ENCODE peak calls at places on chromosomes 1 and 21, in five cellular contexts. Z, Q, D, K and U are unnamed samples.

GRCh38 chr21:31543191-31543590 is 116.3 kb upstream of the SOD1 start:
- DNase-seq in Z (peak), Q (no peak), D (no peak), K (no peak), U (no peak)

GRCh38 chr21:32494946-32495703 is 82.6 kb downstream of the EVA1C start:
- DNase-seq in Z (peak), Q (no peak), D (no peak), K (peak), U (peak)

GRCh38 chr1:231861541-231862481 is 235.2 kb downstream of the DISC1 start:
- DNase-seq in Z (peak), Q (no peak), D (no peak), K (no peak), U (no peak)

GRCh38 chr1:183472488-183473285 is at the start of gene SMG7:
- DNase-seq in Z (peak), Q (peak), D (peak), K (peak), U (peak)

GRCh38 chr1:182299728-182300581 is 91.6 kb downstream of the GLUL start:
- DNase-seq in Z (no peak), Q (no peak), D (peak), K (peak), U (peak)

GRCh38 chr1:113233441-113233840 is 156.9 kb upstream of the MAGI3 start:
- DNase-seq in Z (no peak), Q (no peak), D (no peak), K (no peak), U (no peak)

GRCh38 chr21:34100789-34101188 is 27.4 kb downstream of the MRPS6 start:
- DNase-seq in Z (no peak), Q (no peak), D (no peak), K (no peak), U (no peak)

GRCh38 chr1:51568231-51568935 is 48.5 kb upstream of the OSBPL9 start:
- DNase-seq in Z (no peak), Q (no peak), D (no peak), K (no peak), U (no peak)

GRCh38 chr1:207963429-207964194 is 52.7 kb upstream of the CD34 start:
- DNase-seq in Z (peak), Q (peak), D (peak), K (peak), U (peak)

GRCh38 chr1:5508669-5509330 is 483.4 kb downstream of the NPHP4 start:
- DNase-seq in Z (no peak), Q (no peak), D (no peak), K (no peak), U (no peak)

GRCh38 chr1:9990944-9991343 is 6.1 kb upstream of the RBP7 start:
- DNase-seq in Z (no peak), Q (no peak), D (peak), K (no peak), U (no peak)

GRCh38 chr21:42614811-42615342 is 38.5 kb upstream of the PDE9A start:
- DNase-seq in Z (peak), Q (peak), D (no peak), K (peak), U (peak)

GRCh38 chr1:26090893-26091292 is 20.7 kb upstream of the PDIK1L start:
- DNase-seq in Z (no peak), Q (no peak), D (no peak), K (no peak), U (no peak)

GRCh38 chr1:11940260-11940921 is 5.9 kb downstream of the PLOD1 start:
- DNase-seq in Z (no peak), Q (no peak), D (peak), K (no peak), U (no peak)

GRCh38 chr1:39508857-39509305 is 17.4 kb downstream of the BMP8A start:
- DNase-seq in Z (no peak), Q (no peak), D (no peak), K (no peak), U (peak)

GRCh38 chr1:196143602-196144342 is 464.5 kb downstream of the KCNT2 start:
- DNase-seq in Z (no peak), Q (peak), D (no peak), K (peak), U (no peak)

GRCh38 chr1:88371396-88371795 is 312.7 kb upstream of the PKN2 start:
- DNase-seq in Z (no peak), Q (no peak), D (no peak), K (no peak), U (no peak)

GRCh38 chr1:94063379-94063778 is 57.6 kb downstream of the ABCA4 start:
- DNase-seq in Z (no peak), Q (no peak), D (peak), K (peak), U (no peak)

GRCh38 chr1:175742790-175743459 is 470 bp downstream of the TNR start:
- DNase-seq in Z (no peak), Q (peak), D (no peak), K (peak), U (no peak)

GRCh38 chr21:41847066-41847804 is 31.9 kb downstream of the PRDM15 start:
- DNase-seq in Z (no peak), Q (no peak), D (no peak), K (peak), U (no peak)

GRCh38 chr1:225318706-225319575 is 108.9 kb downstream of the LBR start:
- DNase-seq in Z (peak), Q (peak), D (no peak), K (peak), U (peak)

GRCh38 chr1:92817986-92818764 is 13.7 kb upstream of the RPL5 start:
- DNase-seq in Z (no peak), Q (peak), D (no peak), K (peak), U (peak)

GRCh38 chr1:87135313-87135712 is 193.4 kb upstream of the LMO4 start:
- DNase-seq in Z (no peak), Q (no peak), D (no peak), K (no peak), U (no peak)

GRCh38 chr1:208086116-208086515 is 158.1 kb downstream of the PLXNA2 start:
- DNase-seq in Z (no peak), Q (no peak), D (no peak), K (no peak), U (no peak)

GRCh38 chr1:114310771-114311251 is 157.1 kb upstream of the SYT6 start:
- DNase-seq in Z (no peak), Q (no peak), D (no peak), K (no peak), U (no peak)

GRCh38 chr1:94244816-94245215 is 7.4 kb upstream of the ARHGAP29 start:
- DNase-seq in Z (no peak), Q (no peak), D (no peak), K (no peak), U (no peak)

GRCh38 chr1:201463071-201463552 is 5.9 kb downstream of the PHLDA3 start:
- DNase-seq in Z (no peak), Q (no peak), D (no peak), K (peak), U (no peak)

GRCh38 chr1:173986951-173987350 is 35.2 kb downstream of the RC3H1 start:
- DNase-seq in Z (no peak), Q (no peak), D (no peak), K (no peak), U (no peak)

GRCh38 chr1:28313710-28314510 is 14.9 kb upstream of the MED18 start:
- DNase-seq in Z (no peak), Q (no peak), D (no peak), K (no peak), U (no peak)

GRCh38 chr1:180234369-180235076 is 4.5 kb downstream of the LHX4 start:
- DNase-seq in Z (no peak), Q (no peak), D (no peak), K (peak), U (no peak)

GRCh38 chr1:201503397-201504176 is 3.3 kb downstream of the CSRP1 start:
- DNase-seq in Z (peak), Q (no peak), D (no peak), K (peak), U (no peak)

GRCh38 chr1:24304763-24305162 is 14.4 kb upstream of the GRHL3 start:
- DNase-seq in Z (no peak), Q (no peak), D (no peak), K (no peak), U (no peak)

GRCh38 chr1:39622427-39622826 is 17.0 kb downstream of the HEYL start:
- DNase-seq in Z (no peak), Q (no peak), D (no peak), K (no peak), U (no peak)

DNA sequence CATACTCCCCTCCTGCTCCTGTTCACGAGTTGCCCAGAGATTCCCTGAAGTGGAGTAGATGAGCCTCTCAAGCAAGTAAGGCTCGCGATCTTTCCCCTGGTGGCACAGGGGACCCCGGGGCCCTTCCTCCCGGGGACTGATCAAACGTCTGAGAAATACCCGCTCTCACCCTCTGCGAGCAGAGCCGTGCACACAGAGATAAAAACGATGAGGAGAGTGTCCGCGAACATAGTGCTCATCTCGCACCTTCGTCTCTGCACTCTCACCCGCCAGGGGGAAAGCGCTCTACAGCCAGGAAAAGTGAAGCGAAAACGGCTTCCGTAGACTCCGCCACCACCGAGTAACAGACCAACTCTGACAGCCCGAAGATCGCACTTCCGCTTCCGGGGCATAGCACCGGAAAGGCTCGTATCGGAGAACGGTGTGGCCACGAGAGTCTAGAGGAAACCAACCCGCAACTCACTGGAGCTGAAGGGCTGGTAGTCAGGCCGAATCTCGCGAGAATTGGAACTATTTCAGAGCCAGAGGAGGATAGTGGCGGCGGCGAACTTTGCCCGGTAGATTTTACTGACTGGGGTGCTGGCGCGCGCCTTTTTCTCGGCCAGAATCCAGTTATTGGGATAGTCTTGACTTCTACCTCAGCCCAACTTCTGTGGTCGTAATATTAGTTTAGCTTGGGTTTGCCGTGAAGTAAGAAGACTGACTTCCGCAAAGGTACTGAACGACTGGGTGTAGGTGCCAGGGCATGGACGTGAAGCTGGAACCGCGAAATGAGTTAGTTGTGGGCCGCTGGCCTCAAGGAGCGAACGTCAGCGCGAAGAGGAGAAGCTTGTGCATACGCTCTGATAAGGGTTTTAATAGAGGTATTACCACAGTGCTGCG is at the start of gene TMCO1:
- DNase-seq in Z (peak), Q (peak), D (peak), K (peak), U (peak)
- TF ChIP-seq CTCF in Z (peak), Q (peak), D (peak), K (peak), U (no peak)

GRCh38 chr21:45266518-45267389 is 20.9 kb downstream of the POFUT2 start:
- DNase-seq in Z (no peak), Q (no peak), D (no peak), K (no peak), U (peak)

GRCh38 chr21:45265721-45266517 is 21.8 kb downstream of the POFUT2 start:
- DNase-seq in Z (no peak), Q (no peak), D (no peak), K (no peak), U (no peak)

GRCh38 chr21:45267390-45267760 is 20.3 kb downstream of the POFUT2 start:
- DNase-seq in Z (no peak), Q (no peak), D (no peak), K (no peak), U (no peak)

GRCh38 chr21:45269861-45270260 is 17.8 kb downstream of the POFUT2 start:
- DNase-seq in Z (no peak), Q (no peak), D (no peak), K (no peak), U (no peak)

DNA sequence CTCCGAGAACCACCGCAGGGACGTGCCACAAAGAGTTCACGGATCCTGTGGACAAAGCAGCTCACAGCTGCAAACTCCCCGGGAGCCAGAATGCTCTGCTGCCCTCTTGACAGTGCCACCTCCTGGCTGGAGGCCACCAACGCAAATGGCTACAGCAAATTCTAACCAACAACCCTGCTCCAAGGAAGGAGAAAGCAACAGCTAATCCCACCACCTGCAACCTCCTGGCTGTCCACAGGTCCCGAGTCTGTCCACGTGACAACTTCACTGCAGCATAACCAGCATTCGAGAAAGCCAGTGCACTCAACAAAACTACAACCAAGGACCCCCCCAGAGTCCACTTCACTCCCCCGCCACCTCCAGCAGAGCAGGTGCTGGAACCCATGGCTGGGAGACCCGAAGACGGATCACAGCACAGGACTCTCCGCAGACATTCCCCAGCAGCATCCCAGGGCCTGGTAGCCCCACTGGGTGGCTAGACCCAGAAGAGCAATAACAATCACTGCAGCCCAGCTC is 17.3 kb downstream of the POFUT2 start:
- DNase-seq in Z (no peak), Q (no peak), D (no peak), K (peak), U (peak)
- TF ChIP-seq CTCF in Z (no peak), Q (no peak), D (no peak), K (peak), U (no peak)

DNA sequence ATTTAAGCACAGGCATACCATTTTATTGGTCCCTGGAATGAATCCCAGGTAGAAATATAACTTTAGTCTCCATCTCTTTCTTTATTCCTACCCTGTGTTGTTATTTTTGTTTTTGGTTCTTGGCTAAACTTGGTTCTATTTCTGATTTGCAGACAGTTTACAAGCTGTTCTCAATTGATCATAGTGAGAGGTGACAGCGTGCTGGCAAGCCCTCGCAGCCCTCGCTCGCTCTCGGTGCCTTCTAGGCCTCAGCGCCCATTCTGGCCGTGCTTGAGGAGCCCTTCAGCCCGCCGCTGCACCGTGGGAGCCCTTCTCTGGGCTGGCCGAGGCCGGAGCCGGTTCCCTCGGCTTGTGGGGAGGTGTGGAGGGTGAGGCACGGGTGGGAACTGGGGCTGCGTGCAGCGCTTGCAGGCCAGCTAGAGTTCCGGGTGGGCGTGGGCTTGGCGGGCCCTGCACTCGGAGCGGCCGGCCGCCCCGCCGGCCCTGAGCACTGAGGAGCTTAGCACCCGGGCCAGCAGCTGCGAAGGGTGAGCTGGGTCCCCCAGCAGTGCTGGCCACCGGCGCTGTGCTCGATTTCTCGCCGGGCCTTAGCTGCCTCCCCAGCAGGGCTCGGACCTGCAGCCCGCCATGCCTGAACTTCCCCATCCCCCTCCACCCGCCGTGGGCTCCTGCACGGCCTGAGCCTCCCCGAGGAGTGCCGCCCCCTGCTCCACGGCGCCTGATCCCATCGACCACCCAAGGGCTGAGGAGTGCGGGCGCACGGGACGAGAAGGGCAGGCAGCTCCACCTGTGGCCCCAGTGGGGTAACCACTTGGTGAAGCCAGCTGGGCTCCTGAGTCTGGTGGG is 38.7 kb downstream of the SNRPE start:
- DNase-seq in Z (no peak), Q (no peak), D (no peak), K (no peak), U (no peak)
- TF ChIP-seq CTCF in Z (no peak), Q (no peak), D (no peak), K (no peak), U (no peak)

DNA sequence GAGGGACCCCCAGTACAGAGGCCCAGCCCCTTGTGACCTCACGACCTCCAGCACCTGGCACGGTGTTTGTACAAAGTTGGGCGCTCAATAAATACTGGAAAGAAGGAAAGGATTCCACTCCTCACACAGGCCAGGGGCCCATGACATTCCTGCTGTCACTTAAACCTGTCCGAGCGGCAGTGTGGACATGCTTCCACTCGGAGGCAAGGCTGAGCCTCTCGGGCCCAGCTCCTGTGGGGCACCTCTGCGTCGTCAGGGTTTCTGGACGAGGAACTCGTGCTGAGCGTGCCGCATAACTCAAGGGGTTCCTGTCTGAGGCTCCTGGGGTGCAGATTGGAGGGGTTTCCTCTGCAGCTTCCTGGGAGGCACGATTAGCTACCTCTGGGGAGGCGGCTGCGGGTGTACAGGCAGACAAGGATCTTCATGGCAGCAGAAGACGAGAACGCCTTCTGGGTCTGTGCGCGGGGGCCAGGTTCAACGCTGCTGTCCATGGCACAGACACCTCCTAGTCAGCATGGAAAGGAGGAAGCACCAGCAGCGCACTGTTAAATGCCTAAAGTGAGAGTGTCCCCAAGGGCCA is 3.6 kb upstream of the SMIM1 start:
- DNase-seq in Z (no peak), Q (no peak), D (no peak), K (no peak), U (no peak)
- TF ChIP-seq CTCF in Z (no peak), Q (no peak), D (no peak), K (no peak), U (no peak)

GRCh38 chr1:50271968-50272578 is 151.2 kb downstream of the DMRTA2 start:
- DNase-seq in Z (peak), Q (peak), D (peak), K (peak), U (peak)
- TF ChIP-seq CTCF in Z (peak), Q (peak), D (peak), K (peak), U (peak)

DNA sequence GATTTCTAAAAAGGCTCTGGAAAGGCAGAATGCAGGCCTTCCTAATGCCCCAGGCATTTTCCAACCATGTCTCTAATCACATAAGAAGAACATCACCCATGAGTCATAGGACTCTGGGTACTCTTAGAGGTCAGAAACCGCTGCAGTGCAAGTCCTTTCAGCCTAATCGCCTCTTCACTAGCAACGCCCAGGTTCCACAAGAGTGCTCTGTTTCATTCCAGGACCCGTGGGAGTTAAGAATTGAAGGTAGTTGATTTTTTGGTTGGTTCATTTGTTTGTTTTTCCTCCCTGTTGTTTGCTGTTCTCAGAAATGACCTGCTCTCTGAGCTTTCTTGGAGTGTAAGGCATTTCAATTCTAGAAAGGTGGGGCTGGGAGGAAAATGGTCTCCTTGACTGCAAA is 123.2 kb downstream of the NR5A2 start:
- DNase-seq in Z (no peak), Q (peak), D (no peak), K (no peak), U (peak)
- TF ChIP-seq CTCF in Z (no peak), Q (no peak), D (no peak), K (no peak), U (no peak)

GRCh38 chr1:116879478-116880133 is 30.1 kb upstream of the PTGFRN start:
- DNase-seq in Z (no peak), Q (no peak), D (no peak), K (no peak), U (peak)
- TF ChIP-seq CTCF in Z (no peak), Q (no peak), D (no peak), K (no peak), U (no peak)

DNA sequence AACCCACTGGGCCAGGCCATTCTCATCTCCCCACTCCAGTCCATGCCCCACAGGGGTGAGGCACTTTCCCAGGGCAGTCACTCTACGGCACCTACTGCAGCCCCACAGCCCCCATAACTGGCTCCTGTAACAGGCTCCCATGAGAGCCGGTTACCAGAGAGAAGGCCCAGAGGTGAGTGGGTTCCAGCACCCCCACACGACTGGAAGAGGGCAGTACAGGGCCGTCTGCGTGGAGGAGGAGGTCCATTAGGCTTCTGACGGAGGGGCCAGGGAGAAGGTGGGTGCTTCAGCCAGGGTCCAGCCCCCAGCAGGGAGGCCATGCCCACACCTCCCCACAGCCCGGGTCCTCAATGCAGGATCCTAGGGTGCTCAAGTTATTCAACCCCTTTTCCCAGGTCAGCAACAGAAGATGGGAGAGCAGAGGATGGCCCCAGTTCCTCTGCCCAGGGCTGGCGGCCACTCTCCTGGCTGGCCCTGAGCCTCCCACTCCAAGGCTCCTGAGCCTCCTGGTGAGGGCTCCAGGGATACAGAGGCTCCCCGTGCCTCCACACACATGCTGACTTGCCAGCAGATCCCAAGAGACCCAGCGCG is 1.6 kb downstream of the ACAP3 start:
- DNase-seq in Z (no peak), Q (peak), D (no peak), K (peak), U (peak)
- TF ChIP-seq CTCF in Z (no peak), Q (peak), D (no peak), K (peak), U (no peak)

GRCh38 chr1:172970186-172970585 is 80.6 kb downstream of the TNFSF18 start:
- DNase-seq in Z (no peak), Q (no peak), D (no peak), K (no peak), U (no peak)
- TF ChIP-seq CTCF in Z (no peak), Q (no peak), D (no peak), K (no peak), U (no peak)